ENCODE peak calls at places on chromosome 18, in five cellular contexts. K is cardiac fibroblast, J is vagina, A is Calu3, U is fibroblast of mammary gland. P is an unnamed sample.

GRCh38 chr18:46767217-46767616 is 10.4 kb upstream of the ST8SIA5 start:
- DNase-seq in K (no peak), J (no peak), A (no peak), U (no peak), P (no peak)

GRCh38 chr18:54387631-54388030 is 29.9 kb downstream of the C18orf54 start:
- DNase-seq in K (peak), J (no peak), A (no peak), U (peak), P (no peak)

GRCh38 chr18:906416-907170 is 1.9 kb downstream of the ADCYAP1 start:
- DNase-seq in K (peak), J (no peak), A (no peak), U (no peak), P (no peak)

GRCh38 chr18:73647391-73647790 is 500.2 kb downstream of the FBXO15 start:
- DNase-seq in K (peak), J (no peak), A (no peak), U (peak), P (no peak)

GRCh38 chr18:13611058-13611615 is 115.2 kb downstream of the FAM210A start:
- DNase-seq in K (peak), J (no peak), A (no peak), U (peak), P (no peak)

GRCh38 chr18:7155092-7155491 is 37.5 kb upstream of the LAMA1 start:
- DNase-seq in K (no peak), J (no peak), A (no peak), U (no peak), P (no peak)

GRCh38 chr18:58611471-58612131 is 17.3 kb downstream of the ALPK2 start:
- DNase-seq in K (no peak), J (no peak), A (no peak), U (no peak), P (no peak)

GRCh38 chr18:43277164-43277600 is at the start of gene SYT4:
- DNase-seq in K (peak), J (no peak), A (peak), U (peak), P (no peak)

GRCh38 chr18:46253498-46253897 is 149.3 kb downstream of the HAUS1 start:
- DNase-seq in K (peak), J (no peak), A (no peak), U (peak), P (no peak)

GRCh38 chr18:50647792-50648191 is 87.9 kb downstream of the MAPK4 start:
- DNase-seq in K (no peak), J (no peak), A (no peak), U (no peak), P (no peak)

GRCh38 chr18:51390695-51391094 is 193.2 kb upstream of the MEX3C start:
- DNase-seq in K (no peak), J (no peak), A (no peak), U (peak), P (no peak)

GRCh38 chr18:7116001-7116831 is 1.4 kb downstream of the LAMA1 start:
- DNase-seq in K (peak), J (no peak), A (no peak), U (peak), P (no peak)

GRCh38 chr18:78448106-78448505 is 531.5 kb upstream of the SALL3 start:
- DNase-seq in K (no peak), J (no peak), A (no peak), U (no peak), P (no peak)

GRCh38 chr18:62715829-62716678 is 713 bp downstream of the PHLPP1 start:
- DNase-seq in K (peak), J (no peak), A (peak), U (peak), P (no peak)

GRCh38 chr18:8424917-8425725 is 184.1 kb upstream of the RAB12 start:
- DNase-seq in K (peak), J (peak), A (peak), U (peak), P (peak)

GRCh38 chr18:44924750-44925534 is 244.3 kb downstream of the SETBP1 start:
- DNase-seq in K (no peak), J (no peak), A (no peak), U (no peak), P (no peak)

GRCh38 chr18:41073372-41073954 is 881.6 kb upstream of the PIK3C3 start:
- DNase-seq in K (peak), J (no peak), A (no peak), U (peak), P (no peak)

GRCh38 chr18:58863539-58864145 is 1.0 kb upstream of the ZNF532 start:
- DNase-seq in K (no peak), J (no peak), A (peak), U (no peak), P (no peak)

GRCh38 chr18:73880387-73880786 is 267.2 kb downstream of the FBXO15 start:
- DNase-seq in K (peak), J (no peak), A (no peak), U (no peak), P (no peak)

GRCh38 chr18:32730620-32731021 is 42.2 kb downstream of the KLHL14 start:
- DNase-seq in K (peak), J (no peak), A (no peak), U (peak), P (no peak)

GRCh38 chr18:40493316-40493715 is 1461.7 kb upstream of the PIK3C3 start:
- DNase-seq in K (no peak), J (no peak), A (no peak), U (no peak), P (no peak)

GRCh38 chr18:50866765-50867164 is 12.2 kb upstream of the ME2 start:
- DNase-seq in K (peak), J (no peak), A (no peak), U (peak), P (no peak)

GRCh38 chr18:7872569-7872968 is 305.5 kb downstream of the PTPRM start:
- DNase-seq in K (peak), J (no peak), A (peak), U (peak), P (peak)

DNA sequence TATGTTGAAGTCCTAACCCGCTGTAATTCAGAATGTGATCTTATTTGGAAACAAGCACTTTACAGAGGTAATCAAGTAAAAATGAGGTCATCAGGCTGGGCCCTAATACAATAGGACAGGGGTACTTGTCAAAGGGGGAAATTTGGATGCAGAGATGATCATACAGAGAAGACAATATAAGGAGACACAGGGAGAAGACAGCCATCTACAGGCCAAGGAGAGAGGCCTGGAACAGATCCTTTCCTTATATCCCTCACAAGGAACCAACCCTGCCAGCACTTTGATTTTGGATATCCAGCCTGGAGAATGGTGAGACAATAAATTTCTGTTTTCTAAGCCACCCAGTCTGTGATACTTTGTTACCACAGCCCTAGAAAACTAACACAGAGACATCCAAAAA is 104.3 kb downstream of the METTL4 start:
- DNase-seq in K (no peak), J (no peak), A (no peak), U (no peak), P (no peak)
- TF ChIP-seq CTCF in K (no peak), J (no peak), A (no peak), U (no peak), P (no peak)

GRCh38 chr18:61606759-61607158 is 273.5 kb downstream of the CDH20 start:
- DNase-seq in K (peak), J (no peak), A (peak), U (peak), P (peak)

GRCh38 chr18:61609131-61609530 is 275.9 kb downstream of the CDH20 start:
- DNase-seq in K (no peak), J (no peak), A (no peak), U (no peak), P (no peak)

GRCh38 chr18:61608306-61608705 is 275.1 kb downstream of the CDH20 start:
- DNase-seq in K (peak), J (no peak), A (no peak), U (no peak), P (no peak)

GRCh38 chr18:61616111-61616610 is 276.6 kb downstream of the RNF152 start:
- DNase-seq in K (no peak), J (no peak), A (no peak), U (no peak), P (no peak)

GRCh38 chr18:61612517-61612916 is 279.3 kb downstream of the CDH20 start:
- DNase-seq in K (peak), J (no peak), A (no peak), U (peak), P (no peak)
- TF ChIP-seq CTCF in K (peak), J (no peak), A (no peak), U (peak), P (peak)

GRCh38 chr18:3709166-3709565 is 259.2 kb downstream of the TGIF1 start:
- DNase-seq in K (no peak), J (no peak), A (no peak), U (no peak), P (no peak)

GRCh38 chr18:3712485-3712884 is 262.5 kb downstream of the TGIF1 start:
- DNase-seq in K (no peak), J (no peak), A (no peak), U (no peak), P (no peak)

GRCh38 chr18:3713166-3713565 is 263.2 kb downstream of the TGIF1 start:
- DNase-seq in K (no peak), J (no peak), A (no peak), U (no peak), P (no peak)

GRCh38 chr18:3713708-3714107 is 263.7 kb downstream of the TGIF1 start:
- DNase-seq in K (no peak), J (no peak), A (no peak), U (no peak), P (no peak)

DNA sequence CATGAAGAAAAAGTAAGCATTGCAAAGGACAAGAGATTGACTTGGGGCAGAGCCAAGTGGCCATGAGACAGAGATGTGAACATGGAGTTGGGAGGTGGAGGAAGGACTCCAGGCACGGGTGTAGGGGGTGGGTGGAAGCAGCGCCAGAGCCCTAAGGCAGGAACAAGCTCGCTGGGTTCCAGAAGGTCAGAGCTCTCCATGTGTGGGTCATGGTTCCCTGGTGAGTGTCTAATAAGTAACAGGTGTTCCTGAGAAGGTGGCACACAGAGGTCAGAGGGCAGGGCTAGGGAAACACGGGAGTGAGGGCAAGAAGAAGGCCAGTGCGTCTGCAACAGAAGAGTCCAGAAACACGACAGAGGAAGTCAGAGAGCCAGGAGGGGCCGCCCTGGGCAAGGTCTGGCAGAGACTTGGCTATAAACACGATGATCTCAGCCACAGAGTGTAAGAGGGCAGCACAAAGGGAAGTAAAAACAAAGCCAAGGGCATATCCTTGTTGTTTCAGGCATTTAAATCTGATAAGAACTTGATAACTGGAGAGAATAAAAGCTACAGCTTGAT is 260.8 kb downstream of the TGIF1 start:
- DNase-seq in K (no peak), J (no peak), A (peak), U (no peak), P (no peak)
- TF ChIP-seq CTCF in K (no peak), J (no peak), A (no peak), U (no peak), P (no peak)

GRCh38 chr18:21682276-21683051 is 22.1 kb downstream of the ABHD3 start:
- DNase-seq in K (peak), J (no peak), A (no peak), U (peak), P (no peak)
- TF ChIP-seq CTCF in K (no peak), J (no peak), A (no peak), U (no peak), P (no peak)

DNA sequence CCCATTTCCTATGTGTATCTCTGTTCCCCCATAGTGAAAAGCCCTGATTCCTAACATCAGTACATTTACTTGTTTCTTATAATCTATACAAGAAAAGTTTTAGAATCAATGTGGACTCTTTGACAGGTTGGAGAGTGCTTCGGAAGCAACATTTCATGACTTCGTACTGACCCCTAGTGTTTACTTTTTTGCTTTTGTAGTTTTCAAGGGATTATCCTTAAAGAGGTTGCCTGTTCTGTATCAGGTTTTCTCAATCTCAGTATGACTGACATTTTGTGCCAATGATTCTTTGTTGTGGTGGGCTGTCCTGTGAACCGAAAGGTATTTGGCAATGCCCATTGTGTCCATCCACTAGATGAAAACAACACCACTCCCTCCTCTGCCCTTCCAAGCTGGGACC is 43.3 kb upstream of the SERPINB2 start:
- DNase-seq in K (peak), J (no peak), A (peak), U (peak), P (peak)
- TF ChIP-seq CTCF in K (peak), J (no peak), A (peak), U (peak), P (peak)

DNA sequence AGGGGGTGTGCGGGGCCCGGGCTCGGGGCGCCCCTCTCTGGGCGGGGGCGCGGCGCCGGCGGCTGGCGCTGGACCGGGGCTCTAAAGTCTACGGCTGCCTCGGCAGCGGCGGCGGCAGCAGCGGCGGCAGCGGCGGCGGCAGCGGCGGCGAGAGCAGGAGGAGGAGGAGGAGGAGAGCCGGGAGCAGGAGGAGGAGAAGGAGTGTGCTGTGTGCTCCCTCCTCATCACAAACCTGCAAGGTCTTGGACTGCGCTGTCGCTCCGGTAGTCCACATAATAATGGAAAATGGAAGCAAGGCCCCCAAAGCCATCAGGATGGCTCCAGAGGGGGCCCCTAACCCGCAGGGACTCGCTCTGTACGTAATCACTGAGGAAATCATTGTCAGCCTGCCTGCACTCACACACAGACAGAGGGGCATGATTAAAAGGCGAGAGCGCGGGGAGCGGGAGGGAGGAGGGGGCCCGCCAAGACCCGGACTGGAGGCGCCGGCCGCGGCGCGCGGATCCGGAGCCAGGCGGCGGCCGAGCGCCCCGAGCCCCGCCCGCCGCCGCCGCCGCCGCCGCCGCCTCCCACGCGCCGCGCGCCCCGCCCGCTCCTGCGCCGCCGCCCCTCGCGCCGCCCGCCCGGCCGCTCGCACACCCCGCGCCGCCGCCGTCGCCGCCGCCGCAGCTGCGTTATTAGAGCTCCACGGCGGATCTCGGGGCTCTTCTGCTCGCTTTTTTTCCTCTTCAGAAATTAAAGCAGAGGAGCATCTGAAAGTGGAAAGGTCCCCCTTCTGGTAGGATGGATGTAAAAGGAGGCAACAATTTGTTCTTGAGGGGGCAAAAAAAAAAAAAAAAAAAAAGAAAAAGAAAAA is at the start of gene ZNF521:
- DNase-seq in K (peak), J (no peak), A (peak), U (peak), P (peak)
- TF ChIP-seq CTCF in K (peak), J (no peak), A (no peak), U (peak), P (peak)

GRCh38 chr18:9810994-9811393 is 74.8 kb upstream of the TXNDC2 start:
- DNase-seq in K (no peak), J (no peak), A (no peak), U (no peak), P (no peak)
- TF ChIP-seq CTCF in K (no peak), J (no peak), A (no peak), U (no peak), P (no peak)

DNA sequence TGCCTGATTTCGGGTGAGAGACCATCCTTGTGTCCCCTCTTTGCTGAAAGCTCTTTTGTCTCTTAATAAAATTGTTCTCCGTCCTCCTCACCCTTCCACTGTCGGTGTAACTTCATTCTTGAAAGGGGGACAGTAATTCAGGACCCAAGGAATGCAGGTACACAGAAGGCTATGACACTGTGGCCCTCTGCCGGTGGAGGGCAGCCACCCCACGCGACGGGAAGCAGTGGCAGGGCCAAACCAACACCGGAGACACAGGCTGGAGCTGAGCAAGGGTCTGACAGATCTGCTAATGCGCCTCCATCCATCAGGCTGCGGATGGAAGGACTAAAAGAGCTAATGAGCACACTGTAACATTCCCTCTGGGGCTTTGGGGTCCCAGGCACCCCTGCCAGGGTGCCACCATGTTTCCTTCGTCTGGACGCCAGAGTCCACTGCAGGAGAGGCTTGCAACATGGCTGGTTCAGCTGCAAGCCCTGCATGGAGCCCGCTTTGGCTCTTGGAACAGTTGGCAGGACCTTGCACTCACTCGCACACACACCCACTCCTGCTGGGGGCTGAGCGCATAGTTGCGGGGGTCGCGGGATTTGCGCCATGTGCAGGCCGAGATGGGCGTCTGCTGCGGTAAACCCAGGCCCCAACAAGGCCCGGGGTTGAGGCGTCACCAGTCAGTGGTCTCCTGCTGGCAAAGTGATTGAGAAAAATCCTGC is 544.1 kb upstream of the CDH7 start:
- DNase-seq in K (no peak), J (no peak), A (peak), U (no peak), P (no peak)
- TF ChIP-seq CTCF in K (no peak), J (no peak), A (peak), U (no peak), P (no peak)

DNA sequence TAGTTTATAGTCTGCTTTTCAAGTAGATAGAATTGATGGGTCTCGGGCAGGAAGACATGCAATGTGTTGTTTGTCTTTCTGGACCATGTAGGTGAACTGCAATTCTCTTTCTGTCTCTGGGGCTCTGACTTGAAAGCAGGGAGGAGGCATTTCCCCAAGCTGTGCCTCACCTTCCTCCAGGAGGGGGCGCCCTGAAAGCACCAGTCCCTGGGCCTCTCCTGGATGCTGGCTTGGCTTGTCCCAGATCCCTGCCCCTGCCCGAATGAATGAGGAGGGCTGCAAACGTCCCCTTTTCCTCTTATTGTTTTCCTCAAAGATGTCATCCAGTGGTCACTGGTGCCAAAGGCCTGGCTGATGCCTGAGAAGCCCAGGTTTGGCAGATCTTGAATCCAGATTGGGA is 270.6 kb downstream of the CELF4 start:
- DNase-seq in K (no peak), J (no peak), A (peak), U (peak), P (no peak)
- TF ChIP-seq CTCF in K (no peak), J (no peak), A (peak), U (peak), P (peak)

P was measured in AG09319.